ENCODE peak calls at places on chromosomes 16 and 17, in nine cellular contexts. T, M, R, G, F, N, J, V and U are unnamed samples.

GRCh38 chr17:12709063-12709462 is 43.4 kb downstream of the MYOCD start:
- DNase-seq in T (no peak), N (no peak), J (no peak), G (no peak), F (no peak), R (no peak), M (no peak), V (no peak), U (no peak)

GRCh38 chr16:31071861-31072260 is 2.2 kb downstream of the ZNF668 start:
- DNase-seq in N (no peak), J (no peak), R (no peak), F (no peak), M (no peak), V (no peak), T (no peak), G (no peak), U (no peak)

GRCh38 chr16:868386-868755 is 67.8 kb upstream of the GNG13 start:
- DNase-seq in G (no peak), V (no peak), J (no peak), N (no peak), T (no peak), M (no peak), F (no peak), R (no peak), U (no peak)

GRCh38 chr17:12348476-12348875 is 317.2 kb upstream of the MYOCD start:
- DNase-seq in G (no peak), M (no peak), T (no peak), R (no peak), F (no peak), J (no peak), V (no peak), N (no peak), U (no peak)

GRCh38 chr16:77986021-77986420 is 36.3 kb upstream of the CLEC3A start:
- DNase-seq in J (no peak), G (no peak), F (no peak), R (no peak), M (no peak), T (no peak), N (no peak), V (no peak), U (no peak)

GRCh38 chr17:60908324-60908723 is 230.7 kb downstream of the BCAS3 start:
- DNase-seq in M (no peak), F (peak), N (no peak), G (no peak), J (no peak), R (no peak), V (no peak), T (no peak), U (no peak)

GRCh38 chr16:81401035-81401950 is 43.3 kb upstream of the CMIP start:
- DNase-seq in J (peak), R (no peak), F (no peak), N (no peak), M (peak), G (no peak), T (no peak), V (peak), U (no peak)

GRCh38 chr17:60535382-60536279 is 9.6 kb upstream of the APPBP2 start:
- DNase-seq in R (no peak), M (no peak), V (no peak), G (no peak), F (no peak), J (no peak), N (no peak), T (no peak), U (no peak)

GRCh38 chr16:7745321-7745720 is 412.7 kb downstream of the RBFOX1 start:
- DNase-seq in T (no peak), V (no peak), J (no peak), M (no peak), F (no peak), N (no peak), G (no peak), R (no peak), U (no peak)

GRCh38 chr17:17845046-17845775 is 8.4 kb upstream of the SREBF1 start:
- DNase-seq in V (no peak), M (no peak), R (no peak), N (no peak), T (no peak), G (no peak), J (no peak), F (no peak), U (no peak)

DNA sequence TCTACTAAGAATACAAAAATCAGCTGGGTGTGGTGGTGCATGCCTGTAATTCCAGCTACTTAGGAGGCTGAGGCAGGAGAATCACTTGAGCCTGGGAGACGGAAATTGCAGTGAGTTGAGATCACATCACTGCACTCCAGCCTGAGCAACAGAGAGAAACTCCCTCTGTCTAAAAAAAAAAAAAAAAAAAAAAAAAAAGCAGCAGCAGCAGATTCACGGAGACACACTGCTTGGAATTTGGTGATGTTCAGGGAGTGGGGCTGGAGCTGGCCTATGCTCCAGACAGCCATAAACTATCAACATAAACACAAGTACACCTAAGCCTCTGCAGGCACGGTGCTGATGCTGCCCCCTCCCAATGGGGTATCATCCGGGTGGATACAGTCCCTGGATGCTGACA is 39.6 kb upstream of the RHOT1 start:
- DNase-seq in F (no peak), R (no peak), J (no peak), G (no peak), M (no peak), V (no peak), T (no peak), N (no peak), U (no peak)
- TF ChIP-seq POLR2AphosphoS5 in F (no peak), R (no peak), J (no peak), G (no peak), M (no peak), V (no peak), T (no peak), N (no peak), U (no peak)

GRCh38 chr16:88045820-88046303 is 94.6 kb downstream of the BANP start:
- DNase-seq in G (peak), R (no peak), F (no peak), V (peak), J (no peak), M (no peak), T (no peak), N (peak), U (no peak)
- TF ChIP-seq POLR2AphosphoS5 in G (no peak), R (no peak), F (no peak), V (no peak), J (no peak), M (no peak), T (no peak), N (no peak), U (no peak)

DNA sequence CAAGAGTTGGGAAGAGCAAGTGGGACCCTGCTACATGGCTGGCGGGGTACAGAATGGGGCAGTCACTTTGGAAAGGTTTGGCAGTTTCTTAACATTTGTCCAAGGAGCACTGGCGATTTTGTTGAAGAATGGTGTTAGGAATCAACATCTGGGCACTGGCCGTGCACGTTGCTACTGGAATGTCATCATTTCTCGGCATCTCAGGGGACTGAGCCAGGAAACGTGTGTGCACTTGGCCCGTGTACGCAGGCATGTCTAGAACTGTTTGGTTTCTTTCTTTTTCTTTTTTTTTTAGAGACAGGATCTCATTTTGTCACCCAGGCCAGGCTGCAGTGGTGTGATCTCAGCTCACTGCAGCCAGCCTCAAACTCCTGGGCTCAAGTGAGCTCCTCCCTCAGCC is 17.3 kb upstream of the FOXK2 start:
- DNase-seq in G (no peak), J (peak), F (no peak), N (no peak), T (no peak), M (peak), R (no peak), V (no peak), U (no peak)
- TF ChIP-seq POLR2AphosphoS5 in G (no peak), J (peak), F (no peak), N (no peak), T (no peak), M (peak), R (no peak), V (no peak), U (no peak)

DNA sequence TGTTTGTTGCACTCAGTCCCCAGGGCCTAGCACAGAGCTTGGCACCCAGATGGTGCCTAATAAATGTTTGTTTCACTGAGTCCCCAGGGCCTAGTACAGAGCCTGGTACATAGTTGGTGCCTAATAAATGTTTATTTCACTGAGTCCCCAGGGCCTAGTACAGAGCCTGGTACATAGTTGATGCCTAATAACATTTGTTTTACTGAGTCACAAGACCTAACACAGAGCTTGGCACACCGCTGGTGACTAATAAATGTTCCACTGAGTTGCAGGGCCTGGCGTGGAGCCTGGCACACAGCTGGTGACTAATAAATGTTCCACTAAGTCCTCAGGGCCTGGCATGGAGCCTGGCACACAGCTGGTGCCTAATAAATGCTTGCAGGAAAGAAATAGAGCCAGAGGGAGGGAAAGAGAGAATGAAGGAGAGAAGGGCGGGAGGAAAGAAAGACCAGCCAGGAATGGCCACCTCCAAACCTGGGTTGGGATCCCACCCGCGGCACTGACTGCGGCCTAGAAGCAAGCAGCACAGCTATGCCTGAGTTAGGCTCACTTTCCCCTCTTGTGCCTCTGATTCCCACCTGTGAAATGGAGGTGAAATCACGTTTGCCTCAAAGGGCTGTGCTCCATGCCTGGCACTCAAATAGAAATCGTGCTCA is 7.5 kb downstream of the SLC5A11 start:
- DNase-seq in M (no peak), V (no peak), G (no peak), R (no peak), J (no peak), F (no peak), N (no peak), T (no peak), U (no peak)
- TF ChIP-seq POLR2AphosphoS5 in M (no peak), V (no peak), G (no peak), R (no peak), J (no peak), F (no peak), N (no peak), T (no peak), U (no peak)

DNA sequence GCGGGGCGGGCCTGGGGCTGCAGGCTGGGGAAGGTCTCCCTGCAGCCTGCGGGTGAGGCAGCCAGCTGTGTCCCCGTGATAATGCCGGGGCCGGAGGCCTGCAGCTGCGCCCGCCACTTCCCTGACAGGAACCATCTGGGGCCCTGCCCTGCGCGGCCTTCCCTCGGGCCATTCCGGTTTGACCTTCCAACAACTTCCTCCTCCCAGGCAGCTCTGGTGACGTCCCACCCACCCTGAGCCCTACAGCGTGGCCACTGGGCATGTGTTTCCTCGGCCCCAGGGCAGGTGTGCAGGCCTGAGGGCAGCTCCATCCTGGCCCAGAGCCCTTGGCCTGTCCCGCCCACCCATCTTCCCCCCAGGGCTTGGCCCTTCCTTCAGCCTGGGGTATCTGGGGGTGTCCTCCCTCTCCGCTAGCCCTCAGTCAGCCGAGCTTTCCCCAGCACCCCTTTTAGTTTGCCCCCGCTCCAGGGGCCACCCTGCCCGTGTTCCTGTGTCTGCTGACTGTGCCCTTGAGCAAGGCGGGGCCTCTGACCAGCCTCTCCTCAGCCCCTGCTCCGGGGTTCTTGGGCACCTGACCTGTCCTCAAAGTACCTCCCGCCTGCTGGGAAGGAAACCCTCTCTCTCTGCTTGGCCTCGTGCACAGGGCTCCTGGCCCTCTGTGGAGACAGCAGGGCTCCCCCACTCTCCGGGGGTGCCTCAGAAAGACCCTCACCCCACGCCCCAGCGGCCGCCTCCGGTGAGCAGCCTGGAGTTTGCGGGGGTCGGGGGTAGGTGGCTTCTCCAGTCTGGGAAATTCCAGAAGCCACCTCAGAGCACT is at the start of gene CBFA2T3:
- DNase-seq in V (peak), N (no peak), M (no peak), R (no peak), F (no peak), G (no peak), T (peak), J (peak), U (no peak)
- TF ChIP-seq POLR2AphosphoS5 in V (peak), N (peak), M (peak), R (no peak), F (no peak), G (peak), T (peak), J (no peak), U (no peak)